ENCODE peak calls at places on chromosomes 1 and 21, in seven cellular contexts. One of them, this sample, is unnamed.
A peak's percentile ranks its signal among the peaks of the same experiment; 100 is the strongest.

GRCh38 chr1:107444302-107444701 is 303.5 kb downstream of the NTNG1 start:
- DNase-seq in AG08396: no peak
- DNase-seq in epithelial cell of proximal tubule: no peak
- DNase-seq in sigmoid colon: no peak
- DNase-seq in left cardiac atrium: no peak
- DNase-seq in stimulated activated CD8-positive, alpha-beta memory T cell treated with anti-CD3 and anti-CD28 coated beads, Interleukin-4, amount 100 ng/mL, for 1 hour: no peak
- DNase-seq in stimulated activated CD4-positive, alpha-beta T cell treated with anti-CD3 and anti-CD28 coated beads, Interleukin-2, amount 100 ng/mL, for 48 hours: no peak
- DNase-seq in this sample: no peak

GRCh38 chr1:151970641-151971040 is 23.0 kb downstream of the S100A10 start:
- DNase-seq in left cardiac atrium: no peak
- DNase-seq in AG08396: no peak
- DNase-seq in stimulated activated CD4-positive, alpha-beta T cell treated with anti-CD3 and anti-CD28 coated beads, Interleukin-2, amount 100 ng/mL, for 48 hours: no peak
- DNase-seq in epithelial cell of proximal tubule: no peak
- DNase-seq in sigmoid colon: no peak
- DNase-seq in stimulated activated CD8-positive, alpha-beta memory T cell treated with anti-CD3 and anti-CD28 coated beads, Interleukin-4, amount 100 ng/mL, for 1 hour: no peak
- DNase-seq in this sample: no peak

GRCh38 chr21:42381347-42381984 is 14.4 kb downstream of the TMPRSS3 start:
- DNase-seq in sigmoid colon: no peak
- DNase-seq in stimulated activated CD8-positive, alpha-beta memory T cell treated with anti-CD3 and anti-CD28 coated beads, Interleukin-4, amount 100 ng/mL, for 1 hour: no peak
- DNase-seq in left cardiac atrium: no peak
- DNase-seq in AG08396: no peak
- DNase-seq in stimulated activated CD4-positive, alpha-beta T cell treated with anti-CD3 and anti-CD28 coated beads, Interleukin-2, amount 100 ng/mL, for 48 hours: no peak
- DNase-seq in epithelial cell of proximal tubule: no peak
- DNase-seq in this sample: peak; percentile 68

GRCh38 chr1:11708554-11709350 is 17.2 kb downstream of the DRAXIN start:
- DNase-seq in stimulated activated CD4-positive, alpha-beta T cell treated with anti-CD3 and anti-CD28 coated beads, Interleukin-2, amount 100 ng/mL, for 48 hours: no peak
- DNase-seq in AG08396: no peak
- DNase-seq in left cardiac atrium: no peak
- DNase-seq in epithelial cell of proximal tubule: no peak
- DNase-seq in stimulated activated CD8-positive, alpha-beta memory T cell treated with anti-CD3 and anti-CD28 coated beads, Interleukin-4, amount 100 ng/mL, for 1 hour: no peak
- DNase-seq in sigmoid colon: no peak
- DNase-seq in this sample: no peak

GRCh38 chr1:8524637-8525157 is 206.8 kb downstream of the SLC45A1 start:
- DNase-seq in epithelial cell of proximal tubule: no peak
- DNase-seq in stimulated activated CD4-positive, alpha-beta T cell treated with anti-CD3 and anti-CD28 coated beads, Interleukin-2, amount 100 ng/mL, for 48 hours: no peak
- DNase-seq in left cardiac atrium: no peak
- DNase-seq in sigmoid colon: no peak
- DNase-seq in AG08396: no peak
- DNase-seq in stimulated activated CD8-positive, alpha-beta memory T cell treated with anti-CD3 and anti-CD28 coated beads, Interleukin-4, amount 100 ng/mL, for 1 hour: no peak
- DNase-seq in this sample: no peak

GRCh38 chr1:156543066-156543465 is 29.3 kb downstream of the IQGAP3 start:
- DNase-seq in stimulated activated CD8-positive, alpha-beta memory T cell treated with anti-CD3 and anti-CD28 coated beads, Interleukin-4, amount 100 ng/mL, for 1 hour: no peak
- DNase-seq in AG08396: no peak
- DNase-seq in epithelial cell of proximal tubule: no peak
- DNase-seq in stimulated activated CD4-positive, alpha-beta T cell treated with anti-CD3 and anti-CD28 coated beads, Interleukin-2, amount 100 ng/mL, for 48 hours: no peak
- DNase-seq in sigmoid colon: no peak
- DNase-seq in left cardiac atrium: no peak
- DNase-seq in this sample: peak; percentile 25

GRCh38 chr1:79188371-79188770 is 181.8 kb upstream of the ADGRL4 start:
- DNase-seq in sigmoid colon: no peak
- DNase-seq in left cardiac atrium: no peak
- DNase-seq in AG08396: no peak
- DNase-seq in stimulated activated CD4-positive, alpha-beta T cell treated with anti-CD3 and anti-CD28 coated beads, Interleukin-2, amount 100 ng/mL, for 48 hours: no peak
- DNase-seq in epithelial cell of proximal tubule: no peak
- DNase-seq in stimulated activated CD8-positive, alpha-beta memory T cell treated with anti-CD3 and anti-CD28 coated beads, Interleukin-4, amount 100 ng/mL, for 1 hour: no peak
- DNase-seq in this sample: peak; percentile 89

GRCh38 chr21:40622531-40622930 is 224.4 kb downstream of the DSCAM start:
- DNase-seq in stimulated activated CD8-positive, alpha-beta memory T cell treated with anti-CD3 and anti-CD28 coated beads, Interleukin-4, amount 100 ng/mL, for 1 hour: no peak
- DNase-seq in left cardiac atrium: no peak
- DNase-seq in stimulated activated CD4-positive, alpha-beta T cell treated with anti-CD3 and anti-CD28 coated beads, Interleukin-2, amount 100 ng/mL, for 48 hours: no peak
- DNase-seq in AG08396: no peak
- DNase-seq in sigmoid colon: no peak
- DNase-seq in epithelial cell of proximal tubule: no peak
- DNase-seq in this sample: no peak

GRCh38 chr1:104671684-104672353 is 922.1 kb downstream of the AMY1C start:
- DNase-seq in epithelial cell of proximal tubule: no peak
- DNase-seq in AG08396: no peak
- DNase-seq in sigmoid colon: no peak
- DNase-seq in left cardiac atrium: no peak
- DNase-seq in stimulated activated CD4-positive, alpha-beta T cell treated with anti-CD3 and anti-CD28 coated beads, Interleukin-2, amount 100 ng/mL, for 48 hours: no peak
- DNase-seq in stimulated activated CD8-positive, alpha-beta memory T cell treated with anti-CD3 and anti-CD28 coated beads, Interleukin-4, amount 100 ng/mL, for 1 hour: no peak
- DNase-seq in this sample: no peak

GRCh38 chr1:58885998-58886397 is 102.2 kb upstream of the JUN start:
- DNase-seq in stimulated activated CD4-positive, alpha-beta T cell treated with anti-CD3 and anti-CD28 coated beads, Interleukin-2, amount 100 ng/mL, for 48 hours: no peak
- DNase-seq in sigmoid colon: no peak
- DNase-seq in epithelial cell of proximal tubule: no peak
- DNase-seq in AG08396: no peak
- DNase-seq in left cardiac atrium: peak; percentile 60
- DNase-seq in stimulated activated CD8-positive, alpha-beta memory T cell treated with anti-CD3 and anti-CD28 coated beads, Interleukin-4, amount 100 ng/mL, for 1 hour: no peak
- DNase-seq in this sample: no peak

GRCh38 chr1:226697151-226697575 is 41.9 kb downstream of the ITPKB start:
- DNase-seq in AG08396: peak; percentile 52
- DNase-seq in sigmoid colon: no peak
- DNase-seq in epithelial cell of proximal tubule: peak; percentile 63
- DNase-seq in left cardiac atrium: no peak
- DNase-seq in stimulated activated CD8-positive, alpha-beta memory T cell treated with anti-CD3 and anti-CD28 coated beads, Interleukin-4, amount 100 ng/mL, for 1 hour: no peak
- DNase-seq in stimulated activated CD4-positive, alpha-beta T cell treated with anti-CD3 and anti-CD28 coated beads, Interleukin-2, amount 100 ng/mL, for 48 hours: no peak
- DNase-seq in this sample: peak; percentile 70

GRCh38 chr1:70140343-70140742 is 65.0 kb downstream of the LRRC40 start:
- DNase-seq in sigmoid colon: no peak
- DNase-seq in epithelial cell of proximal tubule: no peak
- DNase-seq in stimulated activated CD4-positive, alpha-beta T cell treated with anti-CD3 and anti-CD28 coated beads, Interleukin-2, amount 100 ng/mL, for 48 hours: no peak
- DNase-seq in AG08396: peak; percentile 16
- DNase-seq in stimulated activated CD8-positive, alpha-beta memory T cell treated with anti-CD3 and anti-CD28 coated beads, Interleukin-4, amount 100 ng/mL, for 1 hour: no peak
- DNase-seq in left cardiac atrium: no peak
- DNase-seq in this sample: peak; percentile 13